ENCODE peak calls at places on chromosome 20, in five cellular contexts. U is lung; R is CD4-positive, alpha-beta memory T cell; N is COR-L47; C is dermis microvascular lymphatic vessel endothelial cell. T is an unnamed sample.

GRCh38 chr20:64219202-64219601 is 36.3 kb upstream of the PCMTD2 start:
- DNase-seq in N (no peak), R (no peak), U (no peak), C (no peak), T (no peak)

GRCh38 chr20:5135363-5136012 is 8.7 kb downstream of the CDS2 start:
- DNase-seq in U (no peak), R (no peak), C (no peak), N (no peak), T (no peak)

GRCh38 chr20:60959971-60960370 is 292.1 kb upstream of the CDH4 start:
- DNase-seq in C (no peak), N (no peak), R (no peak), U (no peak), T (no peak)

GRCh38 chr20:40960521-40960956 is 68.1 kb upstream of the TOP1 start:
- DNase-seq in R (no peak), N (no peak), U (no peak), C (no peak), T (no peak)

GRCh38 chr20:24738981-24739633 is 210.0 kb upstream of the CST7 start:
- DNase-seq in R (peak), C (no peak), U (peak), N (no peak), T (no peak)

GRCh38 chr20:38926934-38927616 is 858 bp downstream of the FAM83D start:
- DNase-seq in N (no peak), U (no peak), R (no peak), C (no peak), T (no peak)

GRCh38 chr20:11880694-11881093 is 37.0 kb upstream of the BTBD3 start:
- DNase-seq in R (no peak), N (peak), C (no peak), U (no peak), T (no peak)

GRCh38 chr20:50111120-50111828 is 1.7 kb downstream of the UBE2V1 start:
- DNase-seq in U (no peak), N (no peak), R (no peak), C (peak), T (no peak)

GRCh38 chr20:8720089-8720488 is 348.8 kb upstream of the PLCB4 start:
- DNase-seq in C (no peak), U (no peak), R (no peak), N (no peak), T (no peak)

GRCh38 chr20:50188879-50189680 is 1.6 kb upstream of the CEBPB start:
- DNase-seq in R (no peak), N (no peak), U (peak), C (no peak), T (no peak)

GRCh38 chr20:652611-653109 is 340 bp downstream of the SRXN1 start:
- DNase-seq in U (no peak), C (peak), R (peak), N (no peak), T (no peak)

GRCh38 chr20:61891916-61892649 is 173.6 kb downstream of the TAF4 start:
- DNase-seq in N (no peak), U (no peak), C (no peak), R (no peak), T (no peak)

GRCh38 chr20:1874534-1875168 is 20.6 kb upstream of the SIRPA start:
- DNase-seq in C (no peak), R (no peak), N (no peak), U (peak), T (no peak)

GRCh38 chr20:63740070-63740500 is 509 bp downstream of the SLC2A4RG start:
- DNase-seq in R (peak), C (peak), N (no peak), U (no peak), T (no peak)

GRCh38 chr20:57659789-57660509 is 39.7 kb upstream of the ZBP1 start:
- DNase-seq in N (no peak), C (no peak), R (no peak), U (no peak), T (no peak)

GRCh38 chr20:36366623-36367369 is 60.7 kb downstream of the DLGAP4 start:
- DNase-seq in N (no peak), C (no peak), U (no peak), R (no peak), T (no peak)

GRCh38 chr20:32626859-32627636 is 41.9 kb upstream of the NOL4L start:
- DNase-seq in N (peak), C (no peak), U (no peak), R (peak), T (peak)

GRCh38 chr20:53283011-53283410 is 310.6 kb downstream of the ZNF217 start:
- DNase-seq in N (no peak), C (no peak), R (no peak), U (no peak), T (no peak)

GRCh38 chr20:5634894-5635293 is 115.3 kb upstream of the SHLD1 start:
- DNase-seq in R (no peak), C (no peak), U (no peak), N (no peak), T (no peak)

GRCh38 chr20:39013662-39014109 is 51.5 kb downstream of the DHX35 start:
- DNase-seq in C (no peak), U (no peak), N (no peak), R (no peak), T (no peak)

GRCh38 chr20:15847415-15847814 is 725.8 kb downstream of the KIF16B start:
- DNase-seq in U (no peak), R (no peak), C (no peak), N (no peak), T (no peak)

GRCh38 chr20:19079536-19080299 is 132.7 kb upstream of the SLC24A3 start:
- DNase-seq in N (no peak), C (peak), R (no peak), U (no peak), T (no peak)

GRCh38 chr20:5654557-5654956 is 95.6 kb upstream of the SHLD1 start:
- DNase-seq in R (no peak), N (peak), U (no peak), C (peak), T (peak)

T was measured in NCI-H2081 treated with DMSO at 0.1 percent for 48 hours.